ENCODE peak calls at places on chromosomes 13 and 19, in four cellular contexts. A, R, J and G are unnamed samples.

GRCh38 chr13:30172593-30173300 is 134.6 kb downstream of the KATNAL1 start:
- DNase-seq in A (peak), R (peak), J (no peak), G (no peak)

GRCh38 chr19:42412223-42412622 is 15.0 kb downstream of the LIPE start:
- DNase-seq in A (no peak), R (no peak), J (no peak), G (no peak)

GRCh38 chr13:105365831-105366230 is 1169.6 kb downstream of the EFNB2 start:
- DNase-seq in A (no peak), R (peak), J (no peak), G (no peak)

GRCh38 chr19:50537306-50537685 is 23.6 kb upstream of the ASPDH start:
- DNase-seq in A (no peak), R (no peak), J (no peak), G (no peak)

GRCh38 chr19:57103573-57104277 is 16.1 kb upstream of the USP29 start:
- DNase-seq in A (peak), R (peak), J (no peak), G (no peak)

GRCh38 chr19:46373573-46374359 is 26.9 kb downstream of the PPP5C start:
- DNase-seq in A (peak), R (no peak), J (peak), G (no peak)

GRCh38 chr13:30303269-30303668 is 4.1 kb downstream of the KATNAL1 start:
- DNase-seq in A (no peak), R (no peak), J (no peak), G (no peak)

GRCh38 chr19:32702010-32702409 is 10.4 kb downstream of the NUDT19 start:
- DNase-seq in A (no peak), R (no peak), J (no peak), G (no peak)

GRCh38 chr13:113082198-113083021 is 23.2 kb upstream of the F7 start:
- DNase-seq in A (no peak), R (no peak), J (no peak), G (no peak)

GRCh38 chr13:37608750-37609339 is 10.3 kb upstream of the POSTN start:
- DNase-seq in A (peak), R (no peak), J (no peak), G (no peak)

GRCh38 chr19:15252398-15253018 is 20.3 kb upstream of the EPHX3 start:
- DNase-seq in A (peak), R (peak), J (no peak), G (no peak)

GRCh38 chr13:112972867-112973576 is 4.0 kb downstream of the MCF2L start:
- DNase-seq in A (no peak), R (no peak), J (no peak), G (peak)

GRCh38 chr13:19169991-19170390 is 11.6 kb downstream of the TUBA3C start:
- DNase-seq in A (no peak), R (no peak), J (no peak), G (no peak)

GRCh38 chr13:32191452-32191998 is 123.6 kb downstream of the ZAR1L start:
- DNase-seq in A (no peak), R (no peak), J (no peak), G (no peak)

GRCh38 chr13:60577761-60578160 is 180.7 kb downstream of the TDRD3 start:
- DNase-seq in A (no peak), R (no peak), J (no peak), G (no peak)

GRCh38 chr19:50906217-50906616 is 5.0 kb downstream of the KLK4 start:
- DNase-seq in A (peak), R (peak), J (no peak), G (no peak)

GRCh38 chr13:48412881-48413351 is at the start of gene LPAR6:
- DNase-seq in A (peak), R (peak), J (no peak), G (no peak)

GRCh38 chr13:75384881-75385707 is 96.9 kb downstream of the TBC1D4 start:
- DNase-seq in A (no peak), R (no peak), J (no peak), G (no peak)

GRCh38 chr19:33235269-33235995 is 9.8 kb upstream of the SLC7A10 start:
- DNase-seq in A (peak), R (peak), J (no peak), G (peak)

GRCh38 chr13:72932250-72932649 is 126.6 kb upstream of the KLF5 start:
- DNase-seq in A (no peak), R (no peak), J (no peak), G (no peak)

GRCh38 chr19:29806098-29806866 is 5.5 kb upstream of the CCNE1 start:
- DNase-seq in A (peak), R (no peak), J (no peak), G (no peak)

GRCh38 chr19:10975374-10976036 is 14.7 kb downstream of the SMARCA4 start:
- DNase-seq in A (peak), R (no peak), J (no peak), G (no peak)

GRCh38 chr19:44657211-44657921 is 13.7 kb downstream of the PVR start:
- DNase-seq in A (peak), R (peak), J (no peak), G (peak)

GRCh38 chr13:71922191-71922590 is 55.2 kb upstream of the DACH1 start:
- DNase-seq in A (no peak), R (no peak), J (no peak), G (no peak)

GRCh38 chr19:873084-874019 is 13.9 kb downstream of the CFD start:
- DNase-seq in A (peak), R (peak), J (peak), G (no peak)

GRCh38 chr19:18203408-18203862 is 407 bp downstream of the RAB3A start:
- DNase-seq in A (no peak), R (peak), J (no peak), G (no peak)

GRCh38 chr13:24539500-24540165 is 27.1 kb upstream of the PARP4 start:
- DNase-seq in A (no peak), R (no peak), J (no peak), G (no peak)

GRCh38 chr19:372306-372890 is 27.8 kb upstream of the MIER2 start:
- DNase-seq in A (peak), R (no peak), J (no peak), G (no peak)

GRCh38 chr13:113803409-113804016 is 44.5 kb downstream of the TMEM255B start:
- DNase-seq in A (no peak), R (no peak), J (no peak), G (no peak)

GRCh38 chr13:46553886-46554855 is 1.2 kb downstream of the LRCH1 start:
- DNase-seq in A (peak), R (peak), J (peak), G (peak)

GRCh38 chr13:20408181-20408580 is 117.5 kb downstream of the CRYL1 start:
- DNase-seq in A (no peak), R (no peak), J (no peak), G (no peak)

GRCh38 chr13:61410669-61411297 is 4.9 kb downstream of the PCDH20 start:
- DNase-seq in A (peak), R (no peak), J (no peak), G (no peak)

GRCh38 chr19:48452255-48452654 is 3.1 kb upstream of the KCNJ14 start:
- DNase-seq in A (no peak), R (no peak), J (no peak), G (no peak)

GRCh38 chr19:30228726-30229523 is 143.3 kb upstream of the ZNF536 start:
- DNase-seq in A (peak), R (no peak), J (no peak), G (no peak)

GRCh38 chr13:27868639-27869435 is 51.0 kb upstream of the PDX1 start:
- DNase-seq in A (peak), R (no peak), J (no peak), G (no peak)

GRCh38 chr13:107531816-107532215 is 683.5 kb downstream of the LIG4 start:
- DNase-seq in A (no peak), R (no peak), J (no peak), G (no peak)

GRCh38 chr19:15324791-15325519 is 7.4 kb downstream of the BRD4 start:
- DNase-seq in A (no peak), R (no peak), J (no peak), G (no peak)

GRCh38 chr19:6272411-6272791 is 7.4 kb downstream of the MLLT1 start:
- DNase-seq in A (peak), R (no peak), J (no peak), G (no peak)

GRCh38 chr13:73138276-73138950 is 79.6 kb downstream of the KLF5 start:
- DNase-seq in A (peak), R (no peak), J (no peak), G (no peak)

GRCh38 chr13:50352720-50353491 is 337.7 kb downstream of the KCNRG start:
- DNase-seq in A (no peak), R (no peak), J (no peak), G (no peak)

DNA sequence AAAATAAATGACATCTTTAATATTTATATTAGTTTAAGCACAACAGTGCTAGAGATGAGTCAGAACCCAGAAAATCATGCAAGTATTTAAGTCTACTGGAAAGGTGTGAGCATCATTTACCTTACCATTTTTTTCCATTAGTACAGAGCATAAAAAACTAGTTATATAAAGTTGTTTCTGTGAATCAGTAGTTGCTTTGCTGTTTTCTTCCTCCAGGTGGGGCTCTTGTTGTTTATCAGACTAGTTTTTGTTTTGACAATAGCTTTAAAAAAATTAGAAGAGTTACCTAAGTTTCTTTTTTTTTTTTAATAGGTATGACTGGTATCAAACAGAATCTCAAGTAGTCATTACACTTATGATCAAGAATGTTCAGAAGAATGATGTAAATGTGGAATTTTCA is 12.7 kb downstream of the SUGT1 start:
- DNase-seq in A (peak), R (no peak), J (no peak), G (no peak)
- TF ChIP-seq CTCF in A (peak), R (no peak), J (no peak), G (peak)

DNA sequence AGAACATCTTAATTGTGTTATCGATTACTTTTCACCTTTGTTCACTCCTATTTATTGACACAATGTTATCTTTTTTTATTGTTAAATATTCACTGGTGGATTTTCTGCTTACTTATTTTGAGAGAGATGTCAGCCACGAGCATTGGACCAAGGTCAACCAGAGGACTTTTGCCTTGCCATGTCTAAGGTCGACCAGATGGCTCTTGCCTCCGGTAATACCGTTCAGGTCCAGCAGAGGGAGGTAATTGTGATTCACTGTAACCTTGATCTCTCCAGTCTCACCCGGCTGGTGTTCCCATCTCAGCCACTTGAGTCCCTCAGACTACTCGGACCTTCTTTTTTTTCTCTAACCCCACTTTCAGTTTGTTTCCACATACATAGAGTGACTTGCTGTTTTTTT is 1438.1 kb downstream of the UQCRFS1 start:
- DNase-seq in A (peak), R (peak), J (no peak), G (no peak)
- TF ChIP-seq CTCF in A (peak), R (peak), J (no peak), G (peak)

DNA sequence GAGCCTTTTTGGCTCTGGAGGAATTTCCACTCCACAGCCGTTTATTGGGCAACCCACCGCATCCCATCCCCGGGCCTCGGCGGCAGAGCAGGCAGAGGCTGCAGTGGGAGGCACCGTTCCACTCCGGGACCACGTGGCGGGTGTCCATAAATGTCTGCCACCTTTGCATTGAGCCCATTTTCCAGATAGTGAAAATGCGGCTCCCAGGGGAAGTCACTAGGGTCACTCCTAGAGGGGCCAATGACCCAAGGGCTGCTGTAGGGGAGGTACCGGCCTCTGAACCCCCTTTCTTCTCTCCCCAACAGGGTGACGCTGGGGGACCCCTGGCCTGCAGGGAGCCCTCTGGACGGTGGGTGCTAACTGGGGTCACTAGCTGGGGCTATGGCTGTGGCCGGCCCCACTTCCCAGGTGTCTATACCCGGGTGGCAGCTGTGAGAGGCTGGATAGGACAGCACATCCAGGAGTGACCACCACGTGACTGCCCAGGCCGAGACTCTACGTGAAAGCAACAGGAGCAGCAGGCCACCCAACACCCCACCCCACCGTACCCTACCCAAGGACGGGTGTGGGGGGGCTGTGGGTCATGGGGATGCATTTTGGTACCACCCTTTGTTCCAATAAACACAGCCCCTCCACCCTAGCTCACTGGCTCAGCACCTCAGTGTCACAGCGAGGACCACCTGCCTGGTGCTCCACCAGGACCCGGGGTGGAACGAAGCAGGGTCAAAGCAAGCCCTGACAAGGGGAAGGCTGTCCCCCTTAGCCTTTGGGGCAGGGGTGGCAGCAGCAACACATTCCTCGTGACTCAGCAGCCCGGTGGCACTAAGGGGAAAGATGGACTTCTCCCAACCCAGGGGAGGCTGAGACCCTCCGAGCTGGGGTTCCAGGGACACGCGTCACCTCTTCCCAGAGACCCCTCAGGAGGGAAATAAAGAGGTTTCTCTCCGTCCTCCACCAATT is 1.5 kb downstream of the TIMM13 start:
- DNase-seq in A (no peak), R (no peak), J (no peak), G (no peak)
- TF ChIP-seq CTCF in A (no peak), R (no peak), J (no peak), G (no peak)

GRCh38 chr13:94902722-94903407 is 190.5 kb upstream of the SOX21 start:
- DNase-seq in A (no peak), R (no peak), J (no peak), G (no peak)
- TF ChIP-seq CTCF in A (no peak), R (no peak), J (no peak), G (no peak)

GRCh38 chr13:41847216-41847615 is 113.7 kb downstream of the VWA8 start:
- DNase-seq in A (no peak), R (no peak), J (no peak), G (no peak)

GRCh38 chr13:41848435-41849255 is 112.3 kb downstream of the VWA8 start:
- DNase-seq in A (peak), R (no peak), J (no peak), G (no peak)
- TF ChIP-seq CTCF in A (peak), R (no peak), J (no peak), G (no peak)

DNA sequence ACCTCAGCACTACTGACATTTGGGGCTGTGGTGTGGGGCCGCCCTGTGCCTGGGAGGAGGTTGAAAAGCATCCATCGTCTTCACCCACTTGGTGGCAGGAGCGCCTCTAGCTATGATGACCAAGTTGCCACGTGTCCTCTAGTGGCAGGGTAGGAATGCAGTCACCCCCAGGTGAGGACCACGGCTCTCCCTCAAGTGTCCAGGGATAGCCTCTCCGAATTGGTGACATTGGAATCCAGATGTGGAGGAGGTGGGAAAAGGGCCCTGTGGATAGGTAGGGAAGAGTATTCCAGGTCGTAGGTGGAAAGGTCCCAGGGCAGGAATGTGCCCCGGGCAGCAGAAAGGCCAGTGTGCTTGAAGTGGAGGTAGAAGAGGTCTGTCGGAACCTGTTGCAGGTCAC is 37.6 kb downstream of the ARHGEF18 start:
- DNase-seq in A (no peak), R (no peak), J (no peak), G (no peak)
- TF ChIP-seq CTCF in A (no peak), R (no peak), J (no peak), G (no peak)

GRCh38 chr13:110922506-110922905 is 7.6 kb upstream of the ANKRD10 start:
- DNase-seq in A (no peak), R (no peak), J (no peak), G (no peak)

GRCh38 chr13:110924639-110924934 is 9.7 kb upstream of the ANKRD10 start:
- DNase-seq in A (no peak), R (no peak), J (no peak), G (no peak)

GRCh38 chr13:110923777-110924638 is 9.1 kb upstream of the ANKRD10 start:
- DNase-seq in A (no peak), R (no peak), J (no peak), G (no peak)

GRCh38 chr13:110923086-110923485 is 8.2 kb upstream of the ANKRD10 start:
- DNase-seq in A (no peak), R (no peak), J (no peak), G (no peak)

DNA sequence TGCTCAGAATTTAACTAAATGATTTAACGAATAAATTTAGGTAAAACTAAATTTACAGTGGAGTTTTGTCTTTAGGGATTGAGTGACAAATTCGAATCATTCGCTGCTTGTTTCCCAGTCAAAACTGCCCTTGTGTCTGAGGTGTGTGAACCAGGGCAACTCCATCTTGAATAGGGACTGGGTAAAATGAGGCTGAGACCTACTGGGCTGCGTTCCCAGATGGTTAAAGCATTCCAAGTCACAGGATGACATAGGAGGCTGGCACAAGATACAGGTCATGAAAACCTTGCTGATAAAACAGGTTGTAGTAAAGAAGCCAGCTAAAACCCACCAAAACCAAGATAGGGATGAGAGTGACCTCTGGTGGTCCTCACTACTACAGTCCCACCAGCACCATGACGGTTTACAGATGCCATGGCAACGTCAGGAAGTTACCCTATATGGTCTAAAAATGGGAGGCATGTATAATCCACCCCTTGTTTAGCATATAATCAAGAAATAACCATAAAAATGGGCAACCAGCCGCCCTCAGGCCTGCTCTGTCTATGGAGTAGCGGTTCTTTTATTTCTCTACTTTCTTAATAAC is 10.2 kb upstream of the ANKRD10 start:
- DNase-seq in A (peak), R (no peak), J (no peak), G (no peak)
- TF ChIP-seq CTCF in A (no peak), R (no peak), J (no peak), G (no peak)